ENCODE peak calls at places on chromosome 7, in seven cellular contexts. N, Y, X, U, D, R and M are unnamed samples.

GRCh38 chr7:129784783-129785456 is 167.8 kb downstream of the UBE2H start:
- DNase-seq in N (no peak), Y (peak), X (peak), U (no peak), D (no peak), R (no peak), M (peak)

GRCh38 chr7:20305726-20306125 is 25.0 kb upstream of the ITGB8 start:
- DNase-seq in N (no peak), Y (no peak), X (no peak), U (no peak), D (no peak), R (no peak), M (no peak)

GRCh38 chr7:102935450-102936110 is 22.8 kb downstream of the LRRC17 start:
- DNase-seq in N (no peak), Y (no peak), X (no peak), U (no peak), D (no peak), R (no peak), M (no peak)

GRCh38 chr7:366171-366916 is 76.4 kb downstream of the FOXL3 start:
- DNase-seq in N (no peak), Y (no peak), X (no peak), U (no peak), D (no peak), R (peak), M (no peak)

GRCh38 chr7:1951600-1951999 is 281.1 kb downstream of the MAD1L1 start:
- DNase-seq in N (no peak), Y (no peak), X (no peak), U (no peak), D (no peak), R (no peak), M (no peak)

GRCh38 chr7:12423355-12423994 is 19.8 kb upstream of the VWDE start:
- DNase-seq in N (no peak), Y (no peak), X (no peak), U (no peak), D (no peak), R (no peak), M (no peak)

GRCh38 chr7:26279405-26279804 is 12.3 kb upstream of the SNX10 start:
- DNase-seq in N (no peak), Y (no peak), X (no peak), U (no peak), D (no peak), R (no peak), M (peak)

GRCh38 chr7:16421333-16422099 is at the start of gene CRPPA:
- DNase-seq in N (no peak), Y (peak), X (no peak), U (peak), D (no peak), R (peak), M (peak)

GRCh38 chr7:94904982-94905381 is 2.4 kb upstream of the PPP1R9A start:
- DNase-seq in N (no peak), Y (no peak), X (no peak), U (no peak), D (no peak), R (no peak), M (no peak)

GRCh38 chr7:119254741-119255140 is 1018.2 kb upstream of the KCND2 start:
- DNase-seq in N (no peak), Y (no peak), X (no peak), U (no peak), D (no peak), R (no peak), M (no peak)

GRCh38 chr7:102875700-102876192 is 37.1 kb upstream of the LRRC17 start:
- DNase-seq in N (no peak), Y (no peak), X (no peak), U (no peak), D (peak), R (no peak), M (peak)

GRCh38 chr7:139708541-139708940 is 69.3 kb downstream of the HIPK2 start:
- DNase-seq in N (no peak), Y (peak), X (no peak), U (no peak), D (no peak), R (no peak), M (no peak)

GRCh38 chr7:116122972-116123595 is 87.3 kb upstream of the TES start:
- DNase-seq in N (no peak), Y (no peak), X (peak), U (no peak), D (peak), R (no peak), M (peak)

GRCh38 chr7:13262929-13263530 is 575.6 kb downstream of the ARL4A start:
- DNase-seq in N (no peak), Y (no peak), X (no peak), U (no peak), D (peak), R (no peak), M (peak)

GRCh38 chr7:16338065-16338464 is 83.3 kb downstream of the CRPPA start:
- DNase-seq in N (no peak), Y (no peak), X (no peak), U (no peak), D (no peak), R (no peak), M (no peak)

GRCh38 chr7:2785071-2785500 is 59.0 kb downstream of the GNA12 start:
- DNase-seq in N (no peak), Y (no peak), X (no peak), U (no peak), D (no peak), R (no peak), M (no peak)

GRCh38 chr7:158010956-158011698 is 576.5 kb downstream of the PTPRN2 start:
- DNase-seq in N (no peak), Y (no peak), X (no peak), U (no peak), D (no peak), R (no peak), M (no peak)

GRCh38 chr7:6162331-6162620 is 110.1 kb downstream of the CYTH3 start:
- DNase-seq in N (no peak), Y (peak), X (no peak), U (peak), D (no peak), R (peak), M (no peak)

GRCh38 chr7:112634107-112634506 is 153.3 kb downstream of the LSMEM1 start:
- DNase-seq in N (no peak), Y (no peak), X (no peak), U (no peak), D (no peak), R (no peak), M (no peak)

GRCh38 chr7:11427686-11428273 is 404.2 kb downstream of the THSD7A start:
- DNase-seq in N (no peak), Y (no peak), X (no peak), U (peak), D (peak), R (no peak), M (peak)

GRCh38 chr7:157139142-157140117 is 704 bp downstream of the UBE3C start:
- DNase-seq in N (no peak), Y (peak), X (no peak), U (peak), D (peak), R (peak), M (peak)

GRCh38 chr7:52764502-52765169 is 270.8 kb upstream of the POM121L12 start:
- DNase-seq in N (no peak), Y (no peak), X (no peak), U (no peak), D (no peak), R (no peak), M (no peak)

GRCh38 chr7:48811071-48811470 is 113.3 kb upstream of the CDC14C start:
- DNase-seq in N (no peak), Y (no peak), X (no peak), U (no peak), D (no peak), R (no peak), M (no peak)

GRCh38 chr7:20596653-20597052 is 18.8 kb upstream of the ABCB5 start:
- DNase-seq in N (no peak), Y (no peak), X (no peak), U (no peak), D (no peak), R (no peak), M (peak)

GRCh38 chr7:80770061-80770460 is 131.6 kb downstream of the CD36 start:
- DNase-seq in N (no peak), Y (no peak), X (no peak), U (no peak), D (no peak), R (no peak), M (no peak)

GRCh38 chr7:144812379-144813283 is 23.2 kb downstream of the TPK1 start:
- DNase-seq in N (no peak), Y (no peak), X (no peak), U (no peak), D (no peak), R (no peak), M (no peak)

GRCh38 chr7:41956276-41956675 is 253.4 kb upstream of the INHBA start:
- DNase-seq in N (no peak), Y (no peak), X (no peak), U (no peak), D (no peak), R (no peak), M (no peak)

GRCh38 chr7:43879477-43879876 is 10.2 kb upstream of the MRPS24 start:
- DNase-seq in N (no peak), Y (no peak), X (no peak), U (no peak), D (no peak), R (no peak), M (no peak)

GRCh38 chr7:2986561-2986960 is 57.1 kb downstream of the CARD11 start:
- DNase-seq in N (no peak), Y (no peak), X (no peak), U (no peak), D (no peak), R (peak), M (no peak)

GRCh38 chr7:120639884-120640283 is 218.1 kb downstream of the TSPAN12 start:
- DNase-seq in N (no peak), Y (no peak), X (no peak), U (no peak), D (no peak), R (no peak), M (no peak)

GRCh38 chr7:81161459-81162075 is 242.7 kb upstream of the SEMA3C start:
- DNase-seq in N (no peak), Y (no peak), X (no peak), U (peak), D (peak), R (peak), M (peak)

GRCh38 chr7:55477781-55478374 is 94.4 kb downstream of the VOPP1 start:
- DNase-seq in N (no peak), Y (peak), X (no peak), U (no peak), D (no peak), R (no peak), M (no peak)

GRCh38 chr7:91313113-91313512 is 48.9 kb downstream of the FZD1 start:
- DNase-seq in N (no peak), Y (no peak), X (no peak), U (no peak), D (no peak), R (no peak), M (no peak)

GRCh38 chr7:2887816-2888215 is 43.7 kb upstream of the GNA12 start:
- DNase-seq in N (no peak), Y (no peak), X (no peak), U (no peak), D (no peak), R (no peak), M (no peak)

GRCh38 chr7:325051-325798 is 35.3 kb downstream of the FOXL3 start:
- DNase-seq in N (no peak), Y (no peak), X (no peak), U (no peak), D (no peak), R (peak), M (no peak)

GRCh38 chr7:37796134-37796775 is 52.1 kb upstream of the NME8 start:
- DNase-seq in N (no peak), Y (no peak), X (no peak), U (no peak), D (no peak), R (no peak), M (no peak)

DNA sequence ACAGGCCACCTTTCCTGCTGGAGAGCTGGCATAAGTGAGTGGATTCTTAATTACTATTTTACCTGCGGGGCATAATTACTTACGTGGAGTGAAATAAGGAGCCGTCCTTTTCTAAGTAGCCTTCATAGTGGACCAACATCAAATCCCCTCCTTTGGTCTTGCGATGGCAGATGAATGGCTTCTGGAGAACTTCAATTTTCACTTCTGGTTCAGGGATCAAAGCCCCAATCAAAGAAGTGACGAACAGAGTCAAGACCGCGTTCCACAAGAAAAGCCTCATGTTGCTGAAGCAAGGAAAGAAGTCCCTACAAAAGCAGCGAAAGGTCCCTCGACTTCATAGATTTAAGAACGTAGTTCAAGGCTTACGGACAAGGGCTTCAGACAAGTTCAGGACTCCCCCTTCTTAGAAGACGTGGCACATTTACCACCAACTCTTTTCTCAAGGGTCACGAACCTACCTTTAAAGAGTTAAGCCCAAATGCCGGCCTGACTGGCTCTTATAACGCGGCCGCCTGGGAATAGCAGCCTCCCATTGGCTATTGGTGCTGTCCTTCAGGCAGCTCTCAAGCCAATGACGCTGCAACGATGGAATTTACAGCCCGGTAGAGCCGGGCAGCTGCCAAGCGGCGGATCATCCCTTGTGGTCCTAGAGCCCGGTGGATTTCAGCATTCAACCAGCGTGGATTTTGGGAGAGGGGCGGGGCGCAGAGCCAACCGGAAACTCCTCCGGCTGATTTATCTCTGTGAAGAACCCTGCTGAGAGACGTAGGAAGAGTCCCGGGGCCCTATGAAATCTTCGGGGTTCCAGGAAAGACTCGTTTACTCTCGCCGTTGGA is at the start of gene FKBP14:
- DNase-seq in N (peak), Y (peak), X (peak), U (peak), D (peak), R (peak), M (peak)
- TF ChIP-seq POLR2A in N (no peak), Y (no peak), X (peak), U (no peak), D (no peak), R (no peak), M (peak)

GRCh38 chr7:107937514-107937913 is 46.5 kb downstream of the DLD start:
- DNase-seq in N (no peak), Y (no peak), X (no peak), U (no peak), D (no peak), R (no peak), M (no peak)

GRCh38 chr7:107940951-107941350 is 50.0 kb downstream of the DLD start:
- DNase-seq in N (no peak), Y (no peak), X (no peak), U (no peak), D (no peak), R (no peak), M (no peak)

GRCh38 chr7:107940146-107940489 is 49.1 kb downstream of the DLD start:
- DNase-seq in N (no peak), Y (no peak), X (no peak), U (no peak), D (no peak), R (no peak), M (no peak)

GRCh38 chr7:107938448-107939250 is 47.7 kb downstream of the DLD start:
- DNase-seq in N (no peak), Y (no peak), X (no peak), U (no peak), D (no peak), R (peak), M (no peak)

GRCh38 chr7:107939472-107940145 is 48.6 kb downstream of the DLD start:
- DNase-seq in N (no peak), Y (peak), X (no peak), U (peak), D (no peak), R (peak), M (no peak)
- TF ChIP-seq POLR2A in N (no peak), Y (no peak), X (no peak), U (no peak), D (no peak), R (no peak), M (no peak)

GRCh38 chr7:128231021-128231420 is 10.1 kb upstream of the LEP start:
- DNase-seq in N (no peak), Y (no peak), X (no peak), U (no peak), D (no peak), R (no peak), M (no peak)

GRCh38 chr7:128233471-128233870 is 7.6 kb upstream of the LEP start:
- DNase-seq in N (no peak), Y (no peak), X (no peak), U (no peak), D (no peak), R (no peak), M (no peak)

GRCh38 chr7:128234475-128234874 is 6.6 kb upstream of the LEP start:
- DNase-seq in N (no peak), Y (no peak), X (no peak), U (no peak), D (no peak), R (no peak), M (no peak)

GRCh38 chr7:128235469-128235868 is 5.6 kb upstream of the LEP start:
- DNase-seq in N (no peak), Y (no peak), X (no peak), U (no peak), D (no peak), R (no peak), M (no peak)

DNA sequence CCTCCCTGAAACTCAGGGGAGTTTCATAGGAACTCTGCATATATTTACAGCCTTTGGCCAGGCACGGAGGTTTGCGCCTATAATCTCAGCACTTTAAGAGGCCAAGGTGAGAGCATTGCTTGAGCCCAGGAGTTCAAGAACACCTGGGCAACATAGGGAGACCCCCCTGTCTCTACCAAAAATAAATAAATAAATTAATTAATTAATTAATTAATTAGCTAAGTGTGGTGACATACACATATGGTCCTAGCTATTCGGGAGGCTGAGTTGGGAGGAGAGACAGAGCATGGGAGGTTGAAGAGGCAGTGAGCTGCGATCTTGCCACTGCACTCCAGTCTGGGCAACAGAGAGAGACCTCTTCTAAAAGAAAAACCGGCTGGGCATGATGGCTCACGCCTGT is 9.4 kb upstream of the LEP start:
- DNase-seq in N (no peak), Y (no peak), X (no peak), U (no peak), D (no peak), R (no peak), M (no peak)
- TF ChIP-seq POLR2A in N (no peak), Y (no peak), X (no peak), U (no peak), D (no peak), R (no peak), M (no peak)

DNA sequence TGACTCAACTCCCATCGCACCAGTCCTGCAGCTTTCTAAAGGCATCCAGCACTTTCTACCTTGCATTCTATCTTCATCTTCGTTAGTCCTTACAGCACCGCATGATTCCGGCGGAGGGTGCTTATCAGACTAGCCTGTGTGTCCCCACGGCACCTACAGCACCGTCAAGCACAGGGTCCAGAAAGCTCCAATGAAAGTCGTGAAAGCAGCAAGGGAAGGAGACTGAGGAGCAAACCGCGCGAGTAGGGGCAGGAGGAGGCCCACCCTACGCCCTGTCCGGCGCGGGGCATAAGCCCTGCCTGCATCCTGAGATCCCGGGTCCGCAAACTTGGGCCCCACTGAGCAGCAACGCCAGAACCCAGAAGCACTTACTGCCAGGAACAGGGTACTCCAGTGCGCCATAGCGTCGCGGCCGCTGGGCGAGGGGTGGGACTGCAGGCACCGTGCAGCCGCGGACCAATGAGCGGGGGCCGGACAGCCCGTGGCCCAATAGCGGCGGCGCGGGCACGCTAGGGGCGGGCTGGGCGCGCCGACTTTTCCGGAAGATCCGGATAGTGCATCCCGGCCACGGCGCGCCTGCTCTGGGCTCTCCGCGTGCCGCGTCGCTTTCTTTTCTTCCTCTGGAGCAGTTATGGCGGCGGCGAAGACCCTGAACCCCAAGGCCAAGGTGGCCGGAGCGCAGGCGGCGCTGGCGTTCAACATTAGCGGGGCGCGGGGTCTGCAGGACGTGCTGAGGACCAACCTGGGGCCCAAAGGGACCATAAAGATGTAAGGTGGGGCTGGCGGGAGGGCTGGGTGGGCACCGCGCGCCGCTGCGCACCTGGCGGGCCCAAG is 122.1 kb upstream of the VKORC1L1 start:
- DNase-seq in N (peak), Y (peak), X (peak), U (peak), D (peak), R (peak), M (peak)
- TF ChIP-seq POLR2A in N (peak), Y (no peak), X (peak), U (no peak), D (peak), R (peak), M (peak)

GRCh38 chr7:130932667-130933432 is 198.8 kb upstream of the KLF14 start:
- DNase-seq in N (no peak), Y (no peak), X (no peak), U (no peak), D (no peak), R (no peak), M (no peak)
- TF ChIP-seq POLR2A in N (no peak), Y (no peak), X (peak), U (no peak), D (no peak), R (no peak), M (no peak)